ENCODE peak calls at places on chromosome 4, in nine cellular contexts. One of them, this sample, is unnamed.

GRCh38 chr4:92953462-92953861 is 649.7 kb downstream of the GRID2 start:
- DNase-seq in transverse colon: no peak
- DNase-seq in NCI-H1105: no peak
- DNase-seq in natural killer cell treated with Interleukin-12 subunit alpha and Interleukin-12 subunit beta and Interleukin-15 and Interleukin-18, amount 100 ng/mL, for 72 hours: no peak
- DNase-seq in foreskin fibroblast: no peak
- DNase-seq in stimulated activated CD8-positive, alpha-beta memory T cell treated with anti-CD3 and anti-CD28 coated beads, Interleukin-2, amount 100 ng/mL, for 1 hour: no peak
- DNase-seq in neuronal stem cell: no peak
- DNase-seq in type B pancreatic cell: no peak
- DNase-seq in mesendoderm: no peak
- DNase-seq in this sample: no peak

GRCh38 chr4:85166318-85166717 is 199.8 kb upstream of the WDFY3 start:
- DNase-seq in transverse colon: peak
- DNase-seq in NCI-H1105: no peak
- DNase-seq in natural killer cell treated with Interleukin-12 subunit alpha and Interleukin-12 subunit beta and Interleukin-15 and Interleukin-18, amount 100 ng/mL, for 72 hours: no peak
- DNase-seq in foreskin fibroblast: peak
- DNase-seq in stimulated activated CD8-positive, alpha-beta memory T cell treated with anti-CD3 and anti-CD28 coated beads, Interleukin-2, amount 100 ng/mL, for 1 hour: no peak
- DNase-seq in neuronal stem cell: no peak
- DNase-seq in type B pancreatic cell: no peak
- DNase-seq in mesendoderm: no peak
- DNase-seq in this sample: no peak

GRCh38 chr4:86358176-86358701 is 1.6 kb downstream of the MAPK10 start:
- DNase-seq in transverse colon: no peak
- DNase-seq in NCI-H1105: no peak
- DNase-seq in natural killer cell treated with Interleukin-12 subunit alpha and Interleukin-12 subunit beta and Interleukin-15 and Interleukin-18, amount 100 ng/mL, for 72 hours: no peak
- DNase-seq in foreskin fibroblast: peak
- DNase-seq in stimulated activated CD8-positive, alpha-beta memory T cell treated with anti-CD3 and anti-CD28 coated beads, Interleukin-2, amount 100 ng/mL, for 1 hour: no peak
- DNase-seq in neuronal stem cell: no peak
- DNase-seq in type B pancreatic cell: no peak
- DNase-seq in mesendoderm: peak
- DNase-seq in this sample: no peak

GRCh38 chr4:111945014-111945413 is 200.2 kb upstream of the FAM241A start:
- DNase-seq in transverse colon: no peak
- DNase-seq in NCI-H1105: no peak
- DNase-seq in natural killer cell treated with Interleukin-12 subunit alpha and Interleukin-12 subunit beta and Interleukin-15 and Interleukin-18, amount 100 ng/mL, for 72 hours: no peak
- DNase-seq in foreskin fibroblast: peak
- DNase-seq in stimulated activated CD8-positive, alpha-beta memory T cell treated with anti-CD3 and anti-CD28 coated beads, Interleukin-2, amount 100 ng/mL, for 1 hour: no peak
- DNase-seq in neuronal stem cell: no peak
- DNase-seq in type B pancreatic cell: no peak
- DNase-seq in mesendoderm: peak
- DNase-seq in this sample: no peak

GRCh38 chr4:102787944-102788343 is 27.2 kb upstream of the MANBA start:
- DNase-seq in transverse colon: no peak
- DNase-seq in NCI-H1105: no peak
- DNase-seq in natural killer cell treated with Interleukin-12 subunit alpha and Interleukin-12 subunit beta and Interleukin-15 and Interleukin-18, amount 100 ng/mL, for 72 hours: no peak
- DNase-seq in foreskin fibroblast: no peak
- DNase-seq in stimulated activated CD8-positive, alpha-beta memory T cell treated with anti-CD3 and anti-CD28 coated beads, Interleukin-2, amount 100 ng/mL, for 1 hour: no peak
- DNase-seq in neuronal stem cell: no peak
- DNase-seq in type B pancreatic cell: no peak
- DNase-seq in mesendoderm: no peak
- DNase-seq in this sample: no peak

GRCh38 chr4:97152159-97152558 is 991.1 kb downstream of the STPG2 start:
- DNase-seq in transverse colon: no peak
- DNase-seq in NCI-H1105: no peak
- DNase-seq in natural killer cell treated with Interleukin-12 subunit alpha and Interleukin-12 subunit beta and Interleukin-15 and Interleukin-18, amount 100 ng/mL, for 72 hours: no peak
- DNase-seq in foreskin fibroblast: no peak
- DNase-seq in stimulated activated CD8-positive, alpha-beta memory T cell treated with anti-CD3 and anti-CD28 coated beads, Interleukin-2, amount 100 ng/mL, for 1 hour: no peak
- DNase-seq in neuronal stem cell: no peak
- DNase-seq in type B pancreatic cell: no peak
- DNase-seq in mesendoderm: no peak
- DNase-seq in this sample: no peak

GRCh38 chr4:34091451-34091850 is 2152.9 kb downstream of the ARAP2 start:
- DNase-seq in transverse colon: no peak
- DNase-seq in NCI-H1105: no peak
- DNase-seq in natural killer cell treated with Interleukin-12 subunit alpha and Interleukin-12 subunit beta and Interleukin-15 and Interleukin-18, amount 100 ng/mL, for 72 hours: no peak
- DNase-seq in foreskin fibroblast: peak
- DNase-seq in stimulated activated CD8-positive, alpha-beta memory T cell treated with anti-CD3 and anti-CD28 coated beads, Interleukin-2, amount 100 ng/mL, for 1 hour: no peak
- DNase-seq in neuronal stem cell: no peak
- DNase-seq in type B pancreatic cell: no peak
- DNase-seq in mesendoderm: no peak
- DNase-seq in this sample: no peak

GRCh38 chr4:84279678-84280077 is 219.4 kb downstream of the NKX6-1 start:
- DNase-seq in transverse colon: no peak
- DNase-seq in NCI-H1105: no peak
- DNase-seq in natural killer cell treated with Interleukin-12 subunit alpha and Interleukin-12 subunit beta and Interleukin-15 and Interleukin-18, amount 100 ng/mL, for 72 hours: no peak
- DNase-seq in foreskin fibroblast: no peak
- DNase-seq in stimulated activated CD8-positive, alpha-beta memory T cell treated with anti-CD3 and anti-CD28 coated beads, Interleukin-2, amount 100 ng/mL, for 1 hour: no peak
- DNase-seq in neuronal stem cell: no peak
- DNase-seq in type B pancreatic cell: no peak
- DNase-seq in mesendoderm: peak
- DNase-seq in this sample: no peak

GRCh38 chr4:26829018-26829417 is 31.6 kb upstream of the STIM2 start:
- DNase-seq in transverse colon: no peak
- DNase-seq in NCI-H1105: no peak
- DNase-seq in natural killer cell treated with Interleukin-12 subunit alpha and Interleukin-12 subunit beta and Interleukin-15 and Interleukin-18, amount 100 ng/mL, for 72 hours: no peak
- DNase-seq in foreskin fibroblast: no peak
- DNase-seq in stimulated activated CD8-positive, alpha-beta memory T cell treated with anti-CD3 and anti-CD28 coated beads, Interleukin-2, amount 100 ng/mL, for 1 hour: no peak
- DNase-seq in neuronal stem cell: no peak
- DNase-seq in type B pancreatic cell: no peak
- DNase-seq in mesendoderm: no peak
- DNase-seq in this sample: no peak

GRCh38 chr4:85928775-85929585 is 430.9 kb downstream of the MAPK10 start:
- DNase-seq in transverse colon: no peak
- DNase-seq in NCI-H1105: no peak
- DNase-seq in natural killer cell treated with Interleukin-12 subunit alpha and Interleukin-12 subunit beta and Interleukin-15 and Interleukin-18, amount 100 ng/mL, for 72 hours: no peak
- DNase-seq in foreskin fibroblast: peak
- DNase-seq in stimulated activated CD8-positive, alpha-beta memory T cell treated with anti-CD3 and anti-CD28 coated beads, Interleukin-2, amount 100 ng/mL, for 1 hour: no peak
- DNase-seq in neuronal stem cell: no peak
- DNase-seq in type B pancreatic cell: no peak
- DNase-seq in mesendoderm: no peak
- DNase-seq in this sample: no peak

GRCh38 chr4:69708211-69708610 is 52.2 kb downstream of the SULT1B1 start:
- DNase-seq in transverse colon: no peak
- DNase-seq in NCI-H1105: no peak
- DNase-seq in natural killer cell treated with Interleukin-12 subunit alpha and Interleukin-12 subunit beta and Interleukin-15 and Interleukin-18, amount 100 ng/mL, for 72 hours: no peak
- DNase-seq in foreskin fibroblast: peak
- DNase-seq in stimulated activated CD8-positive, alpha-beta memory T cell treated with anti-CD3 and anti-CD28 coated beads, Interleukin-2, amount 100 ng/mL, for 1 hour: no peak
- DNase-seq in neuronal stem cell: no peak
- DNase-seq in type B pancreatic cell: no peak
- DNase-seq in mesendoderm: no peak
- DNase-seq in this sample: no peak

GRCh38 chr4:186726440-186727148 is 2.9 kb upstream of the FAT1 start:
- DNase-seq in transverse colon: peak
- DNase-seq in NCI-H1105: peak
- DNase-seq in natural killer cell treated with Interleukin-12 subunit alpha and Interleukin-12 subunit beta and Interleukin-15 and Interleukin-18, amount 100 ng/mL, for 72 hours: no peak
- DNase-seq in foreskin fibroblast: peak
- DNase-seq in stimulated activated CD8-positive, alpha-beta memory T cell treated with anti-CD3 and anti-CD28 coated beads, Interleukin-2, amount 100 ng/mL, for 1 hour: no peak
- DNase-seq in neuronal stem cell: peak
- DNase-seq in type B pancreatic cell: peak
- DNase-seq in mesendoderm: peak
- DNase-seq in this sample: peak

GRCh38 chr4:85595796-85596559 is 121.0 kb downstream of the ARHGAP24 start:
- DNase-seq in transverse colon: no peak
- DNase-seq in NCI-H1105: no peak
- DNase-seq in natural killer cell treated with Interleukin-12 subunit alpha and Interleukin-12 subunit beta and Interleukin-15 and Interleukin-18, amount 100 ng/mL, for 72 hours: no peak
- DNase-seq in foreskin fibroblast: no peak
- DNase-seq in stimulated activated CD8-positive, alpha-beta memory T cell treated with anti-CD3 and anti-CD28 coated beads, Interleukin-2, amount 100 ng/mL, for 1 hour: no peak
- DNase-seq in neuronal stem cell: no peak
- DNase-seq in type B pancreatic cell: no peak
- DNase-seq in mesendoderm: no peak
- DNase-seq in this sample: no peak

GRCh38 chr4:21205821-21206531 is 505.7 kb downstream of the PACRGL start:
- DNase-seq in transverse colon: no peak
- DNase-seq in NCI-H1105: no peak
- DNase-seq in natural killer cell treated with Interleukin-12 subunit alpha and Interleukin-12 subunit beta and Interleukin-15 and Interleukin-18, amount 100 ng/mL, for 72 hours: no peak
- DNase-seq in foreskin fibroblast: no peak
- DNase-seq in stimulated activated CD8-positive, alpha-beta memory T cell treated with anti-CD3 and anti-CD28 coated beads, Interleukin-2, amount 100 ng/mL, for 1 hour: no peak
- DNase-seq in neuronal stem cell: no peak
- DNase-seq in type B pancreatic cell: no peak
- DNase-seq in mesendoderm: peak
- DNase-seq in this sample: no peak